ENCODE peak calls at places on chromosomes 2 and 18, in six cellular contexts. I is IMR-90, Q is H9, V is neuronal stem cell, D is mesenchymal stem cell, P is H1. J is an unnamed sample.
A peak's percentile ranks its signal among the peaks of the same experiment; 100 is the strongest.

GRCh38 chr2:159285929-159286708 is at the start of gene WDSUB1:
- DNase-seq in I (peak; percentile 71), Q (peak; percentile 74), V (peak; percentile 50), D (peak; percentile 86), P (no peak), J (peak; percentile 72)

GRCh38 chr2:198973785-198974184 is 484.0 kb downstream of the SATB2 start:
- DNase-seq in I (no peak), Q (no peak), V (no peak), D (no peak), P (no peak), J (no peak)

GRCh38 chr2:236833501-236834186 is 252.0 kb upstream of the COPS8 start:
- DNase-seq in I (peak; percentile 1), Q (no peak), V (no peak), D (peak; percentile 28), P (no peak), J (no peak)

GRCh38 chr2:114610677-114611076 is 168.2 kb downstream of the DPP10 start:
- DNase-seq in I (no peak), Q (no peak), V (no peak), D (no peak), P (no peak), J (no peak)

GRCh38 chr2:10879624-10880585 is 31.8 kb upstream of the KCNF1 start:
- DNase-seq in I (no peak), Q (no peak), V (no peak), D (no peak), P (no peak), J (peak; percentile 61)

GRCh38 chr2:239275871-239276812 is 124.7 kb downstream of the HDAC4 start:
- DNase-seq in I (no peak), Q (peak; percentile 27), V (no peak), D (no peak), P (no peak), J (no peak)

GRCh38 chr2:45329045-45329677 is 281.9 kb downstream of the SRBD1 start:
- DNase-seq in I (peak; percentile 45), Q (peak; percentile 37), V (no peak), D (peak; percentile 41), P (no peak), J (peak; percentile 70)

GRCh38 chr2:211837706-211838105 is 700.9 kb downstream of the ERBB4 start:
- DNase-seq in I (no peak), Q (no peak), V (no peak), D (no peak), P (no peak), J (no peak)

GRCh38 chr18:59623456-59624383 is 73.5 kb downstream of the CCBE1 start:
- DNase-seq in I (peak; percentile 63), Q (no peak), V (no peak), D (peak; percentile 6), P (no peak), J (no peak)
- H3K18ac ChIP-seq in I (peak overlapping the region; percentile 63), Q (no peak overlapping the region), V (no peak overlapping the region), D (no peak overlapping the region), P (no peak overlapping the region), J (no peak overlapping the region)

DNA sequence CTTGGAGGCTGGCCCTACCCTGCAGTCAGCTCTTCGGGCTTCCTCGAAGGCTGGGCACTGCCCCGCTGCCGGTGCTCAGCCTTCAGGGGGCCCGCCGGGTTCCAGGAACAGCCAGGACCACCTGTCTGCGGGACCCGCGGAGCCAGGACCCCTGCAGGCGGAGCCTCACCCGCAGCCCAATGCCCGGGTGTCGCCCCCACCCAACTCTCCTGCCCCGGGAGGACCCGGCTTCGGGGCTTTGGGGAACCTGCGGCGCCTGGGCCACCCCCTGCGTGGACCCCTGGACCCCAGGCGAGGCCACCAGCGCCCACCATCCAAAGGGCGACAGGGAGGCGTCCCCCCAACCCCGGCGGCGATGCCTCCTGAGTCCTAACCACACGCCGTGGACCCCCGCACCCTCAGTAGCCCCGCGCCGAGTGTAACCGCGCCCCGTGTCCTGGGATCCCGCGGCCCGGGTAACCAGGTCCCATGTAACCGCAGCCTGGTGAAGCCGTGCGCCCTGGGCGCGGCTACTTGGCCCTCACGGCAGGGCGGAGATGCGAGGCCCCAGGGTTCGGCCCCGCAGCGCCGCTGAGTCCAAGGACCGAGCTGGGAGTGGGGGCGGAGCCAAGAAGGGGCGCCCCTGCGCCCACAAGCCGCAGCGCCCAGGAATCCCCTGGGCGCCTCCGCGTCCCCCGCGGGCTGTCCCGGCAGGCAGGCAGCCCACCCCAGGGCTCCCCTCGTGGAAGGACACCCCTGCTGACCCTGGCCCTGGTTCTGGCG is 11.0 kb upstream of the UBE2F start:
- DNase-seq in I (no peak), Q (peak; percentile 49), V (no peak), D (no peak), P (no peak), J (no peak)
- H2BK15ac ChIP-seq in I (no peak overlapping the region), Q (no peak overlapping the region), V (no peak overlapping the region), D (peak overlapping the region; percentile 46), P (no peak overlapping the region), J (no peak overlapping the region)

DNA sequence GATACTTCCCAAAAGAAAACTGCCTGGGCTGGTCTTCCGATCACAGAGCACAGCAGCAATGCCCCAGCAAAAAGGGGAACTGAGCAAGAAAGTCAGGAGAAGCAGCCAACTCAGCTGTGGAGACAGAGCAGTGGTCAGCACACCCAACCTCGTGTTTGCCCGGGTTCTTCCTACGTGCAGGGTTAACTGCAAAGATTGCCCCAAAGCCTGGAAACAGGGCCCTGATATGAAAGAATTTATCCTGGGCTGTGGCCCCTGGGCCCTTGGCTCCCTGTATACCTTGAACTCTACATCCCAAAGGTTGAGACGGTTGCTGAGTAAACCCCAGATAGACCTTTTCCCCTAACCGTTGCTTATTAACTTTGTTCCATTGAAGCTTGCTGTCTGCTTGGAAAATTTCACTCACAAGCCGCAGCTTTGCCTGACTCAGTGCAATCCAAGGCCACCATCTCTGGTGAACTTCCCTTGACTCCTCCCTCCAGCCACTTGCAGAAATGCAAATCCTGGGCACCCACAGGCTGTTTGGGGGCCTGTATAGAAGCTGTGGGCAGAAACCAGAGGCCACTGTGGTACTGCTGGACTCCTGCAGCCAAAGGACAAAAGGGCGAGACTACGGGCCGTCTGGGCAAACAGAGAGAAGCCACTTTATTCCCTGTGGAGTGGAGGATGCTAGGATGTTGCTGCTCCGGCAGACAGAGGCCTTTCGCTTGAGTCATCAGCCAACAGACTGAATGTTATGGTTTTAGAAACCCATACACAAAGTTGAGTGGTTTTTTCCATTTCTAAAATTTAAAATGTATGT is 18.2 kb downstream of the NRP2 start:
- DNase-seq in I (peak; percentile 90), Q (peak; percentile 67), V (no peak), D (peak; percentile 96), P (no peak), J (peak; percentile 88)
- H3K18ac ChIP-seq in I (peak overlapping the region; percentile 92), Q (no peak overlapping the region), V (peak overlapping the region; percentile 41), D (peak overlapping the region; percentile 84), P (peak overlapping the region; percentile 71), J (peak overlapping the region; percentile 55)

DNA sequence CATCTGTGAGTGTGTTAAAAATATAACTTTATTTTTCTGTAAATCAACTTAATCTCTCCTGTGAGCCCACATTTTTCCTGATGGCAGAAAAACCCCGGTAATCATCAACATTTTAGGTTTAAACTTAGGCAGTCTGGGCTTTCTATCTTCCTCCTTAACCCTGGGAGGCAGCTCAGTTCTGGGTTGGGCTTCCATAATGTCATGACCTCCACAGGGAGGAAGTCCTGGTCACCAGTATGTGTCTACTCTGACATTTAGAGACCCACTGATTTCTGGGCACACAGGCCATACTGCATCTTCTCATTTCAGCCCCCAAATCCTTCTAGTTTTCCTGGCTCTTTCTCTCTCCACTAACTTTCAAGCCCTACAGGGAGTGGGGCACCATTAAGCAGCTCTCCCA is 181.2 kb downstream of the DYSF start:
- DNase-seq in I (no peak), Q (no peak), V (no peak), D (no peak), P (no peak), J (no peak)
- H2BK15ac ChIP-seq in I (no peak overlapping the region), Q (no peak overlapping the region), V (no peak overlapping the region), D (no peak overlapping the region), P (no peak overlapping the region), J (no peak overlapping the region)

GRCh38 chr2:200525882-200526651 is at the start of gene SGO2:
- DNase-seq in I (peak; percentile 91), Q (peak; percentile 96), V (peak; percentile 85), D (peak; percentile 96), P (peak; percentile 77), J (peak; percentile 98)
- H3K18ac ChIP-seq in I (peak within 1 kb of the TSS; percentile 91), Q (no peak within 1 kb of the TSS), V (peak within 1 kb of the TSS; percentile 90), D (peak within 1 kb of the TSS; percentile 11), P (no peak within 1 kb of the TSS), J (peak within 1 kb of the TSS; percentile 13)

J was measured in mesendoderm.